ENCODE peak calls at places on chromosomes 12 and 14, in ten cellular contexts. S is naive thymus-derived CD8-positive, alpha-beta T cell; N is stimulated activated CD8-positive, alpha-beta memory T cell treated with anti-CD3 and anti-CD28 coated beads, Interleukin-2, amount 100 ng/mL, for 48 hours; L is HEK293T; D is posterior cingulate gyrus; Q is amniotic stem cell; Y is activated CD4-positive, alpha-beta T cell treated with anti-CD3 and anti-CD28 coated beads, Interleukin-2, amount 50 U/mL, for 24 hours; X is HS-27A; G is stimulated activated CD4-positive, alpha-beta T cell treated with anti-CD3 and anti-CD28 coated beads, Interleukin-1b, Interleukin-23, amount 100 ng/mL, for 24 hours; R is fibroblast of the conjunctiva. F is an unnamed sample.

GRCh38 chr12:77299001-77299400 is 233.6 kb upstream of the E2F7 start:
- DNase-seq in Y (no peak), R (peak), G (no peak), S (no peak), N (no peak), D (no peak), L (no peak), X (no peak), Q (no peak), F (no peak)

GRCh38 chr12:122944588-122944987 is 21.7 kb downstream of the ABCB9 start:
- DNase-seq in R (no peak), X (no peak), N (no peak), D (peak), S (no peak), Q (no peak), L (no peak), G (no peak), Y (no peak), F (no peak)

GRCh38 chr12:61412209-61412608 is 848.0 kb upstream of the USP15 start:
- DNase-seq in Y (no peak), R (no peak), S (no peak), D (no peak), N (no peak), X (no peak), L (no peak), G (no peak), Q (no peak), F (no peak)

GRCh38 chr14:104229621-104230041 is 91.2 kb downstream of the KIF26A start:
- DNase-seq in R (no peak), S (no peak), L (no peak), Q (no peak), X (no peak), D (no peak), G (no peak), N (no peak), Y (no peak), F (no peak)

GRCh38 chr14:35124127-35124526 is 1.8 kb downstream of the PRORP start:
- DNase-seq in S (no peak), Y (no peak), N (no peak), D (no peak), L (no peak), X (no peak), Q (no peak), R (no peak), G (no peak), F (no peak)

GRCh38 chr12:93440043-93440835 is 1.5 kb downstream of the UBE2N start:
- DNase-seq in L (no peak), D (no peak), Q (peak), X (no peak), S (no peak), G (no peak), Y (no peak), N (no peak), R (no peak), F (no peak)

GRCh38 chr14:48568688-48569087 is 893.3 kb upstream of the MDGA2 start:
- DNase-seq in G (no peak), D (no peak), Q (no peak), X (no peak), R (no peak), L (no peak), N (no peak), Y (no peak), S (no peak), F (no peak)

GRCh38 chr12:110760204-110760609 is 17.5 kb upstream of the PPP1CC start:
- DNase-seq in G (no peak), R (no peak), Q (no peak), N (no peak), S (no peak), D (no peak), X (no peak), L (no peak), Y (no peak), F (no peak)

GRCh38 chr12:104285740-104286537 is 17.6 kb upstream of the EID3 start:
- DNase-seq in Y (no peak), Q (no peak), S (no peak), G (no peak), D (no peak), L (no peak), N (no peak), R (no peak), X (no peak), F (no peak)

GRCh38 chr14:35140718-35141581 is 18.6 kb downstream of the PRORP start:
- DNase-seq in D (no peak), R (no peak), Y (no peak), L (no peak), Q (no peak), X (no peak), G (no peak), N (no peak), S (no peak), F (no peak)

F was measured in HL-60.